ENCODE peak calls at places on chromosomes 3 and 15, in six cellular contexts. One of them, this sample, is unnamed.

GRCh38 chr3:64140651-64141050 is 84.6 kb downstream of the PRICKLE2 start:
- DNase-seq in ovary: no peak
- DNase-seq in fibroblast of pulmonary artery: no peak
- DNase-seq in stomach: no peak
- DNase-seq in A549: no peak
- DNase-seq in pancreas: no peak
- DNase-seq in this sample: no peak

GRCh38 chr3:23253214-23253613 is 50.1 kb downstream of the UBE2E2 start:
- DNase-seq in fibroblast of pulmonary artery: no peak
- DNase-seq in ovary: no peak
- DNase-seq in pancreas: no peak
- DNase-seq in stomach: no peak
- DNase-seq in A549: no peak
- DNase-seq in this sample: no peak

GRCh38 chr15:81877533-81878227 is 168.1 kb downstream of the MEX3B start:
- DNase-seq in stomach: no peak
- DNase-seq in pancreas: no peak
- DNase-seq in A549: no peak
- DNase-seq in ovary: no peak
- DNase-seq in fibroblast of pulmonary artery: no peak
- DNase-seq in this sample: no peak

GRCh38 chr3:50671331-50671730 is 3.4 kb upstream of the DOCK3 start:
- DNase-seq in stomach: no peak
- DNase-seq in ovary: no peak
- DNase-seq in fibroblast of pulmonary artery: peak
- DNase-seq in pancreas: no peak
- DNase-seq in A549: peak
- DNase-seq in this sample: peak

GRCh38 chr15:89165677-89166076 is 55.7 kb downstream of the RLBP1 start:
- DNase-seq in pancreas: no peak
- DNase-seq in A549: no peak
- DNase-seq in ovary: no peak
- DNase-seq in stomach: no peak
- DNase-seq in fibroblast of pulmonary artery: peak
- DNase-seq in this sample: no peak

GRCh38 chr3:155651489-155652223 is 93.2 kb downstream of the PLCH1 start:
- DNase-seq in pancreas: no peak
- DNase-seq in A549: no peak
- DNase-seq in fibroblast of pulmonary artery: no peak
- DNase-seq in stomach: no peak
- DNase-seq in ovary: no peak
- DNase-seq in this sample: no peak

GRCh38 chr15:63986751-63987341 is 59.4 kb downstream of the DAPK2 start:
- DNase-seq in fibroblast of pulmonary artery: no peak
- DNase-seq in pancreas: no peak
- DNase-seq in ovary: no peak
- DNase-seq in stomach: peak
- DNase-seq in A549: no peak
- DNase-seq in this sample: no peak

GRCh38 chr15:39792025-39792893 is 9.6 kb upstream of the FSIP1 start:
- DNase-seq in pancreas: no peak
- DNase-seq in ovary: no peak
- DNase-seq in A549: no peak
- DNase-seq in fibroblast of pulmonary artery: no peak
- DNase-seq in stomach: no peak
- DNase-seq in this sample: no peak

GRCh38 chr15:70974004-70974832 is 81.6 kb downstream of the LRRC49 start:
- DNase-seq in pancreas: no peak
- DNase-seq in fibroblast of pulmonary artery: peak
- DNase-seq in ovary: no peak
- DNase-seq in stomach: no peak
- DNase-seq in A549: peak
- DNase-seq in this sample: no peak

GRCh38 chr15:23645379-23646164 is 2.1 kb downstream of the MAGEL2 start:
- DNase-seq in ovary: no peak
- DNase-seq in stomach: no peak
- DNase-seq in A549: no peak
- DNase-seq in pancreas: no peak
- DNase-seq in fibroblast of pulmonary artery: no peak
- DNase-seq in this sample: no peak

GRCh38 chr3:4494807-4495200 is 1.7 kb downstream of the ITPR1 start:
- DNase-seq in pancreas: no peak
- DNase-seq in fibroblast of pulmonary artery: no peak
- DNase-seq in A549: no peak
- DNase-seq in ovary: no peak
- DNase-seq in stomach: no peak
- DNase-seq in this sample: no peak
- H3K4me3 ChIP-seq in pancreas: peak
- H3K4me3 ChIP-seq in fibroblast of pulmonary artery: peak
- H3K4me3 ChIP-seq in A549: no peak
- H3K4me3 ChIP-seq in ovary: peak
- H3K4me3 ChIP-seq in stomach: peak
- H3K4me3 ChIP-seq in this sample: peak

DNA sequence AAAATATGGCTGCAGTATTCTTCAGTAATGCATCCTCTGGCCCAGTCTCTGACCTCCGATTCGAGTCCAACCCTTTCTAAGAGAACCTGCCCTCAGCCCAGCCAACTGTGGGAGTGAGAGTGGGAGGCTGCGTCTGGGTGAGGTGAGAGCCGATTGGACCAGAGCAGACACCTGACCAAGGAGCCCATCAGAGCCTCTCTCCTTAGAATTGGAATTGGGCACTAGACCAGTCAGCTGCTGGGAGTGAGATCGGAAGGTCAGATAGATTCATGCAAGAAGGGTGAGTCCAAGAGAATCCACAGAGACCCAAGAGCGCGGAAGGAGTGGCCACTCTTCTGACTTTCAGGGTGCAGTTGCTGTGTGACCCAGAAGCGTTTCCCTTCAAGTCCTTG is 10.2 kb downstream of the RASL12 start:
- DNase-seq in fibroblast of pulmonary artery: no peak
- DNase-seq in A549: no peak
- DNase-seq in pancreas: no peak
- DNase-seq in ovary: peak
- DNase-seq in stomach: no peak
- DNase-seq in this sample: no peak
- H3K4me3 ChIP-seq in fibroblast of pulmonary artery: no peak
- H3K4me3 ChIP-seq in A549: no peak
- H3K4me3 ChIP-seq in pancreas: no peak
- H3K4me3 ChIP-seq in ovary: no peak
- H3K4me3 ChIP-seq in stomach: no peak
- H3K4me3 ChIP-seq in this sample: no peak

DNA sequence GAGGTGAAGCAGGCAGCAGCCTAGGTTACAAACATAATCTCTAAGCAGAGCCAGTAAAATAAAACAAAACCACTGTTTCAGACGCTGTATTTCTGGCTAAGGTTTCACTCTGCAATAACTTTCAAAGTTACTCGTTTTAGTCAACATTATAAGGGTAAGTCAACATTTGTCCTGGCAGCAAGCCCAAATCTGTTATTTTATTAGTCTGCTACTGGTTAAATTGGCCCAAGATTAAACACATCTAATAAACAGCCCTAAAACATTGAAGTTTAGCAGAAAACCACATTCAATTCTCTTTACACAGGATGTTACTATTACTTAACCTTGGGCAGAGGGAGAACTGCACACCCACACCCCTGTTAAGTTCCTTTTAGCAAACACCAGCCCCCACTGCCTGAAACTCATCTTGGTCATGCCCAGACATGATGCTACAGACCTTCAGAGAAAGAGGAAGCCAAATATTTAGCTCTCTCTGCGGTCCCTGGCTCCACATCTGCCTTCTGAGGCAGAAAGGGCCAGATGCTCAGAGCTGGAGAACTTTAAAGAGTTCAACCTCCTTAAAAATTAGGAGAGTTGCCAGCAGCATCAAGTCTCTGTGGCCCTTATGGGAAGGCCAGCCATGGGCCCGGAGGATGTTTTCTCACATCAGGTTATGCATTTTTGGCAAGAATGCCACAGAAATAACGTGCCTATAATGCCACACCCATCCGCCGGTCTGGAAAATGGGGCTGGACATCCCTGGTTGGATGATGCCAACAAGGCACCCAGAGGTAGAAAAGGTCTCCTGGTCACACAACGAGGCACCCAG is 17.9 kb downstream of the ARHGEF3 start:
- DNase-seq in fibroblast of pulmonary artery: peak
- DNase-seq in stomach: peak
- DNase-seq in pancreas: no peak
- DNase-seq in ovary: no peak
- DNase-seq in A549: peak
- DNase-seq in this sample: no peak
- H3K4me3 ChIP-seq in fibroblast of pulmonary artery: no peak
- H3K4me3 ChIP-seq in stomach: no peak
- H3K4me3 ChIP-seq in pancreas: no peak
- H3K4me3 ChIP-seq in ovary: no peak
- H3K4me3 ChIP-seq in A549: no peak
- H3K4me3 ChIP-seq in this sample: no peak

GRCh38 chr3:115876860-115877646 is 253.7 kb downstream of the GAP43 start:
- DNase-seq in pancreas: no peak
- DNase-seq in A549: no peak
- DNase-seq in stomach: no peak
- DNase-seq in fibroblast of pulmonary artery: peak
- DNase-seq in ovary: no peak
- DNase-seq in this sample: no peak
- H3K4me3 ChIP-seq in pancreas: no peak
- H3K4me3 ChIP-seq in A549: no peak
- H3K4me3 ChIP-seq in stomach: no peak
- H3K4me3 ChIP-seq in fibroblast of pulmonary artery: peak
- H3K4me3 ChIP-seq in ovary: peak
- H3K4me3 ChIP-seq in this sample: no peak

GRCh38 chr15:57283774-57284508 is 92.4 kb upstream of the CGNL1 start:
- DNase-seq in pancreas: no peak
- DNase-seq in ovary: no peak
- DNase-seq in stomach: no peak
- DNase-seq in A549: no peak
- DNase-seq in fibroblast of pulmonary artery: peak
- DNase-seq in this sample: no peak

GRCh38 chr15:57285386-57285785 is 90.9 kb upstream of the CGNL1 start:
- DNase-seq in fibroblast of pulmonary artery: no peak
- DNase-seq in stomach: no peak
- DNase-seq in ovary: no peak
- DNase-seq in A549: no peak
- DNase-seq in pancreas: no peak
- DNase-seq in this sample: no peak

GRCh38 chr15:57281357-57281756 is 94.9 kb upstream of the CGNL1 start:
- DNase-seq in stomach: no peak
- DNase-seq in fibroblast of pulmonary artery: no peak
- DNase-seq in A549: no peak
- DNase-seq in ovary: no peak
- DNase-seq in pancreas: no peak
- DNase-seq in this sample: no peak

GRCh38 chr15:57286446-57287127 is 89.7 kb upstream of the CGNL1 start:
- DNase-seq in pancreas: no peak
- DNase-seq in stomach: no peak
- DNase-seq in ovary: no peak
- DNase-seq in A549: no peak
- DNase-seq in fibroblast of pulmonary artery: no peak
- DNase-seq in this sample: no peak

DNA sequence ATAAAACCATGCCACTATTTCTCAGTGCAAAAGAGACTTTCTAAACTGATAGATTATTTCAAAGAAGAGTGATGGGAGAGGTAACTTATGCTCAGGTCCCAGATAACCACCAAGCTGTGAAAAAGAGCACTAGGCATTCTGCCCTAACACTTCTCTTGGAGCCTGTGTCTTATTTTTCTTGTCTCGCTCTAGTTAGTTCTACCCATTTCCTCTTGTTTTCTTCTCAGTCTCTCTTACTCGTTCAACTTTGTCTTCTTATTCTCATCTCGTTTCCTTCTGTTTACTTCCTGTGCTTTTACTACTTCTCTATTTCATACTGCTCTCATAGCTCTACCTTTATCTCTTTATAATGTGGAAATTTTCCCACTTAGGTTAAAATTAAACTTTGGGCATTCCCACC is 91.8 kb upstream of the CGNL1 start:
- DNase-seq in A549: no peak
- DNase-seq in pancreas: no peak
- DNase-seq in stomach: no peak
- DNase-seq in fibroblast of pulmonary artery: no peak
- DNase-seq in ovary: no peak
- DNase-seq in this sample: no peak
- H3K4me3 ChIP-seq in A549: no peak
- H3K4me3 ChIP-seq in pancreas: no peak
- H3K4me3 ChIP-seq in stomach: no peak
- H3K4me3 ChIP-seq in fibroblast of pulmonary artery: no peak
- H3K4me3 ChIP-seq in ovary: no peak
- H3K4me3 ChIP-seq in this sample: no peak

DNA sequence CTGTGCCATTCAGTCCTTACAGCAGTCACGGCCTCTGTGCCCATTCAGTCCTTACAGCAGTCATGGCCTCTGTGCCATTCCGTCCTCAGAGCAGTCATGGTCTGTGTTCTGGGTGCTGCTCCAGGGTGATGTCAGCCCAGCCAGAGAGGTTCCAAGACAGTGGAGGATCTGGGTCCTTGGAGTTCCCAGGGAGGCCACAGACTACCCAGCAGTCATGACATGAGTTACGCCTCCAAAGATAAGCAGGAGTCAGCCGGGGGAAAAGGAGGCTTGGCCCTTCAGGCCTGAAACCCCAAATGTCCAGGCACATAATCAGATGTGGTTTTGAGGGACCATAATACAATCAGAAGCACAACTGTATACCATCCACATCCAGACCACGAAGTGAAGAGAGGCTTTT is 115.7 kb downstream of the ADAMTS17 start:
- DNase-seq in A549: no peak
- DNase-seq in fibroblast of pulmonary artery: no peak
- DNase-seq in pancreas: no peak
- DNase-seq in stomach: no peak
- DNase-seq in ovary: no peak
- DNase-seq in this sample: no peak
- H3K4me3 ChIP-seq in A549: no peak
- H3K4me3 ChIP-seq in fibroblast of pulmonary artery: no peak
- H3K4me3 ChIP-seq in pancreas: no peak
- H3K4me3 ChIP-seq in stomach: no peak
- H3K4me3 ChIP-seq in ovary: no peak
- H3K4me3 ChIP-seq in this sample: no peak

GRCh38 chr3:79016587-79017380 is 751.0 kb downstream of the ROBO1 start:
- DNase-seq in fibroblast of pulmonary artery: peak
- DNase-seq in ovary: no peak
- DNase-seq in pancreas: no peak
- DNase-seq in A549: no peak
- DNase-seq in stomach: no peak
- DNase-seq in this sample: no peak
- H3K4me3 ChIP-seq in fibroblast of pulmonary artery: peak
- H3K4me3 ChIP-seq in ovary: peak
- H3K4me3 ChIP-seq in pancreas: no peak
- H3K4me3 ChIP-seq in A549: peak
- H3K4me3 ChIP-seq in stomach: peak
- H3K4me3 ChIP-seq in this sample: peak

DNA sequence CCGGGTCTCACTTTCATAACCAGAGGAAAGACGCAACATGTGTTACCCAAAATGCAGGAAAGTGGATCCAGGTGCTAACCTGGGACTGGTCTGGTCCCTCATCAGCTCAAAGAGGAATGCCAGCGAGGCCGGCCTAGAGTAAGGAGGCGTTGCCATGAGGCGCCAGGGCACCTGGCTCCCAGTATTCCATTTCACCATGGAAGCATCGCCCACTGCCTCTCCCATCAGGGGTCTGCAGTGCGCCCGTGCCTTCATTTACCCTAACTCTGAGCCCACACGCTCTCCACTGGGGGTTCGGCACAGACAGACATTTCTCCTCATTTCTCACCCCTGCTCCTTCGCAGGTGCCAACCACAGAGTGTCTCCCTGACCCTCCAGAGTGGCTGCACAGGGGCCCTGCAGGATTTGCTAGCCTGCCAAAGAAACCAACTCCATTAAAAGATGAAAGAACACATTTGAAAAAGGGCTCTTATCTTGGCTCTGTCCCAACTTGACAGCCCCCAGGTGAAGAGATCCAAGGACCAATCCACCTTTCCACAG is 61.5 kb downstream of the ABTB1 start:
- DNase-seq in ovary: no peak
- DNase-seq in pancreas: no peak
- DNase-seq in stomach: no peak
- DNase-seq in fibroblast of pulmonary artery: no peak
- DNase-seq in A549: no peak
- DNase-seq in this sample: no peak
- H3K4me3 ChIP-seq in ovary: no peak
- H3K4me3 ChIP-seq in pancreas: no peak
- H3K4me3 ChIP-seq in stomach: no peak
- H3K4me3 ChIP-seq in fibroblast of pulmonary artery: no peak
- H3K4me3 ChIP-seq in A549: no peak
- H3K4me3 ChIP-seq in this sample: no peak

This sample was measured in dorsolateral prefrontal cortex.